ENCODE peak calls at places on chromosome 7, in eight cellular contexts. G, X, O, V, I, P, R and M are unnamed samples.

GRCh38 chr7:2002561-2003450 is 229.9 kb downstream of the MAD1L1 start:
- DNase-seq in G (no peak), O (peak), V (no peak), R (no peak), X (no peak), I (no peak), P (peak), M (no peak)

GRCh38 chr7:27134392-27134791 is 3.8 kb upstream of the HOXA4 start:
- DNase-seq in O (no peak), X (no peak), G (no peak), I (no peak), R (no peak), V (peak), P (no peak), M (no peak)

GRCh38 chr7:148492157-148492860 is 98.3 kb upstream of the C7orf33 start:
- DNase-seq in P (no peak), I (no peak), G (no peak), V (no peak), X (no peak), O (no peak), R (no peak), M (no peak)

GRCh38 chr7:2172311-2173183 is 60.2 kb downstream of the MAD1L1 start:
- DNase-seq in V (peak), R (no peak), I (no peak), O (no peak), G (peak), P (no peak), X (no peak), M (peak)

GRCh38 chr7:24366901-24367300 is 82.9 kb downstream of the NPY start:
- DNase-seq in X (no peak), O (no peak), I (no peak), P (no peak), R (no peak), V (no peak), G (no peak), M (no peak)

GRCh38 chr7:25124485-25125136 is 449 bp downstream of the CYCS start:
- DNase-seq in O (no peak), G (no peak), I (no peak), R (no peak), X (no peak), P (no peak), V (no peak), M (peak)

GRCh38 chr7:32381024-32381601 is 109.1 kb downstream of the LSM5 start:
- DNase-seq in I (no peak), V (no peak), R (no peak), O (no peak), X (no peak), G (no peak), P (no peak), M (no peak)

GRCh38 chr7:5005066-5005465 is 40.6 kb upstream of the RBAK start:
- DNase-seq in R (no peak), O (no peak), I (no peak), P (no peak), V (no peak), X (no peak), G (no peak), M (no peak)

GRCh38 chr7:144812379-144813283 is 23.2 kb downstream of the TPK1 start:
- DNase-seq in G (no peak), R (no peak), P (no peak), X (peak), I (peak), O (no peak), V (no peak), M (no peak)

GRCh38 chr7:74604326-74605020 is 53.0 kb upstream of the GTF2I start:
- DNase-seq in R (no peak), V (no peak), I (no peak), P (no peak), O (peak), X (no peak), G (peak), M (no peak)

GRCh38 chr7:129468087-129468486 is 33.9 kb downstream of the STRIP2 start:
- DNase-seq in I (no peak), G (no peak), X (no peak), R (no peak), P (no peak), O (no peak), V (peak), M (no peak)